ENCODE peak calls at places on chromosome 2, in six cellular contexts. A, F, H, S, B and W are unnamed samples.

GRCh38 chr2:147424766-147425165 is 420.1 kb upstream of the ACVR2A start:
- DNase-seq in A (no peak), F (no peak), H (no peak), S (no peak), B (no peak), W (no peak)

GRCh38 chr2:219496247-219496646 is 2.4 kb upstream of the GMPPA start:
- DNase-seq in A (no peak), F (no peak), H (no peak), S (no peak), B (no peak), W (no peak)

GRCh38 chr2:196914867-196915465 is 11.5 kb downstream of the PGAP1 start:
- DNase-seq in A (no peak), F (no peak), H (no peak), S (no peak), B (no peak), W (no peak)

GRCh38 chr2:78417355-78417754 is 608.1 kb upstream of the REG3G start:
- DNase-seq in A (no peak), F (no peak), H (peak), S (no peak), B (no peak), W (no peak)

GRCh38 chr2:127664065-127664894 is 11.1 kb downstream of the LIMS2 start:
- DNase-seq in A (no peak), F (no peak), H (no peak), S (no peak), B (peak), W (no peak)

GRCh38 chr2:44326548-44327269 is 34.6 kb downstream of the PREPL start:
- DNase-seq in A (no peak), F (no peak), H (no peak), S (no peak), B (no peak), W (no peak)

GRCh38 chr2:223460774-223461211 is 141.4 kb downstream of the SCG2 start:
- DNase-seq in A (no peak), F (peak), H (no peak), S (no peak), B (no peak), W (no peak)

GRCh38 chr2:106868199-106868598 is 17.8 kb downstream of the ST6GAL2 start:
- DNase-seq in A (no peak), F (peak), H (no peak), S (no peak), B (no peak), W (no peak)

GRCh38 chr2:31353121-31353520 is 61.4 kb downstream of the XDH start:
- DNase-seq in A (no peak), F (no peak), H (no peak), S (no peak), B (no peak), W (no peak)

GRCh38 chr2:48433682-48434081 is 96.3 kb upstream of the STON1 start:
- DNase-seq in A (no peak), F (no peak), H (no peak), S (no peak), B (peak), W (peak)

GRCh38 chr2:151051584-151052220 is 210.0 kb downstream of the RBM43 start:
- DNase-seq in A (no peak), F (peak), H (peak), S (no peak), B (peak), W (no peak)

GRCh38 chr2:75560768-75561565 is at the start of gene EVA1A:
- DNase-seq in A (peak), F (peak), H (peak), S (no peak), B (peak), W (no peak)

GRCh38 chr2:175769200-175769599 is 232.9 kb downstream of the LNPK start:
- DNase-seq in A (no peak), F (peak), H (no peak), S (no peak), B (no peak), W (no peak)

GRCh38 chr2:67340118-67341011 is 56.8 kb upstream of the ETAA1 start:
- DNase-seq in A (no peak), F (no peak), H (no peak), S (no peak), B (no peak), W (no peak)

GRCh38 chr2:191304939-191305875 is 60.0 kb downstream of the MYO1B start:
- DNase-seq in A (peak), F (no peak), H (no peak), S (no peak), B (peak), W (peak)

GRCh38 chr2:31828891-31829290 is 181.9 kb downstream of the MEMO1 start:
- DNase-seq in A (no peak), F (no peak), H (no peak), S (no peak), B (no peak), W (no peak)

GRCh38 chr2:133970641-133971040 is 283.2 kb upstream of the MGAT5 start:
- DNase-seq in A (no peak), F (no peak), H (no peak), S (no peak), B (no peak), W (no peak)

GRCh38 chr2:221635949-221636348 is 63.8 kb upstream of the EPHA4 start:
- DNase-seq in A (no peak), F (peak), H (no peak), S (no peak), B (no peak), W (no peak)

GRCh38 chr2:240269380-240269779 is 128.9 kb upstream of the OTOS start:
- DNase-seq in A (peak), F (no peak), H (peak), S (peak), B (no peak), W (no peak)

GRCh38 chr2:30686669-30687068 is 120.6 kb downstream of the CAPN13 start:
- DNase-seq in A (peak), F (no peak), H (no peak), S (no peak), B (no peak), W (no peak)

GRCh38 chr2:240467659-240468299 is 32.3 kb downstream of the GPC1 start:
- DNase-seq in A (peak), F (no peak), H (peak), S (peak), B (no peak), W (peak)

GRCh38 chr2:196331143-196331542 is 159.8 kb upstream of the STK17B start:
- DNase-seq in A (no peak), F (peak), H (no peak), S (peak), B (peak), W (no peak)

GRCh38 chr2:98378901-98379300 is 32.6 kb downstream of the CNGA3 start:
- DNase-seq in A (peak), F (no peak), H (no peak), S (no peak), B (no peak), W (no peak)

GRCh38 chr2:238493880-238494572 is 67.3 kb downstream of the ASB1 start:
- DNase-seq in A (peak), F (no peak), H (no peak), S (peak), B (no peak), W (no peak)

GRCh38 chr2:113174369-113174735 is 581 bp downstream of the PSD4 start:
- DNase-seq in A (no peak), F (no peak), H (no peak), S (no peak), B (no peak), W (no peak)

GRCh38 chr2:126761256-126761980 is 105.5 kb downstream of the GYPC start:
- DNase-seq in A (no peak), F (no peak), H (no peak), S (no peak), B (no peak), W (peak)

GRCh38 chr2:127658641-127659407 is 12.9 kb downstream of the GPR17 start:
- DNase-seq in A (no peak), F (no peak), H (no peak), S (no peak), B (peak), W (no peak)

GRCh38 chr2:127174977-127175376 is 45.1 kb downstream of the CYP27C1 start:
- DNase-seq in A (no peak), F (no peak), H (peak), S (no peak), B (peak), W (no peak)

GRCh38 chr2:204611017-204611631 is 65.8 kb downstream of the PARD3B start:
- DNase-seq in A (no peak), F (no peak), H (no peak), S (no peak), B (no peak), W (no peak)

GRCh38 chr2:128367601-128368359 is 49.1 kb upstream of the HS6ST1 start:
- DNase-seq in A (no peak), F (no peak), H (no peak), S (no peak), B (no peak), W (no peak)

GRCh38 chr2:42252464-42252863 is 83.3 kb downstream of the EML4 start:
- DNase-seq in A (no peak), F (no peak), H (no peak), S (no peak), B (no peak), W (no peak)

GRCh38 chr2:128436498-128437180 is 118.0 kb upstream of the HS6ST1 start:
- DNase-seq in A (no peak), F (no peak), H (no peak), S (no peak), B (no peak), W (no peak)

GRCh38 chr2:109558076-109558882 is 55.5 kb downstream of the SEPTIN10 start:
- DNase-seq in A (no peak), F (peak), H (no peak), S (peak), B (peak), W (no peak)

GRCh38 chr2:55010915-55011314 is 39.3 kb downstream of the RTN4 start:
- DNase-seq in A (no peak), F (peak), H (no peak), S (no peak), B (no peak), W (peak)

GRCh38 chr2:235968616-235969324 is 199.4 kb downstream of the GBX2 start:
- DNase-seq in A (no peak), F (no peak), H (no peak), S (no peak), B (no peak), W (no peak)

GRCh38 chr2:21413082-21413481 is 289.3 kb downstream of the TDRD15 start:
- DNase-seq in A (peak), F (no peak), H (no peak), S (no peak), B (no peak), W (no peak)

GRCh38 chr2:21406983-21407382 is 283.2 kb downstream of the TDRD15 start:
- DNase-seq in A (no peak), F (no peak), H (peak), S (no peak), B (no peak), W (no peak)

GRCh38 chr2:21415234-21415633 is 291.5 kb downstream of the TDRD15 start:
- DNase-seq in A (no peak), F (peak), H (peak), S (no peak), B (no peak), W (no peak)

DNA sequence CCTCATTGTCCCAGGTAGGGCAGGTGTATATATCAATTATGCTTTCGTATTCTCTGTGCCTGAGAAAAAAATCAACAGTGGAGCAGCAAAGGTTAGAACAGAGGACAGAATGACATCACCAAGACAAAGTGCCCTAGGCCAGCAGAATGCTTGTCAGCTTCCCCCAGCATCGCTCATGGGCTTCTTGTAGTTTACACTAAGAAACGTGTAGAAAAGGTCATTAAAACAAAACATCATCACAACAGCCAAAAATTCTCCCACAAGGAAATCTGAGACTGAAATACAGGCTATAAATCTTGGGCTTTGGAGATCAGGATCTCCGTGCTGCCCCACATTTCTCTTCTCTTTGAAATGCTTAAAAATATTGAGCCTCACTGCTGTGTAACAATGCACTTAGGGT is 288.0 kb downstream of the TDRD15 start:
- DNase-seq in A (no peak), F (no peak), H (no peak), S (no peak), B (no peak), W (no peak)
- TF ChIP-seq EP300 in A (no peak), F (no peak), H (no peak), S (no peak), B (no peak), W (no peak)

GRCh38 chr2:24225883-24226282 is 51.0 kb downstream of the FAM228A start:
- DNase-seq in A (no peak), F (no peak), H (no peak), S (no peak), B (no peak), W (no peak)
- TF ChIP-seq EP300 in A (no peak), F (no peak), H (no peak), S (no peak), B (no peak), W (no peak)

GRCh38 chr2:82993631-82994030 is 1465.4 kb downstream of the SUCLG1 start:
- DNase-seq in A (no peak), F (peak), H (no peak), S (no peak), B (no peak), W (no peak)
- TF ChIP-seq EP300 in A (no peak), F (no peak), H (no peak), S (no peak), B (no peak), W (no peak)

DNA sequence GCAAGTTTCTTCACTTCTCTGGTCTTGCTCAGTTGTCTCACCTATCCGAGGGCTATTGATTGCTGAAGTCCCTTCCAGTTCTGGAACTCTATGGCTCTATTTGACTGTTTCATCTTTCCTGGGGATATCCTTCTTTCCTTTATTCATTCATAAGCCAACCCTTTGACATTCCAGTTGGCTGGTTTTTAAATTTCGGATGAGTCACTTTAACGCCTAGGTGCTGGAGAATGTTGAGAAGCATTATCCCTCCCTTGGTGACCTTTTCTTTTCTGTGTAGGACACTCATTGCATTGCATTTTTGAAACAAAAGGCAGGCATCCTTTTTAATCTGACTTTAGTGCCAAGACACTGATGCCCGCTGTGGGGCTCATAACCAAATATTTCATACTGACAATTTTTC is 307.1 kb downstream of the TSN start:
- DNase-seq in A (no peak), F (no peak), H (no peak), S (no peak), B (no peak), W (no peak)
- TF ChIP-seq EP300 in A (no peak), F (no peak), H (no peak), S (no peak), B (no peak), W (no peak)

GRCh38 chr2:207775471-207775870 is 5.8 kb upstream of the FZD5 start:
- DNase-seq in A (no peak), F (no peak), H (no peak), S (no peak), B (no peak), W (no peak)

GRCh38 chr2:207779523-207779922 is 9.8 kb upstream of the FZD5 start:
- DNase-seq in A (no peak), F (peak), H (no peak), S (no peak), B (no peak), W (no peak)

GRCh38 chr2:207782238-207783030 is 12.7 kb upstream of the FZD5 start:
- DNase-seq in A (no peak), F (no peak), H (no peak), S (peak), B (peak), W (no peak)

GRCh38 chr2:207777124-207777523 is 7.4 kb upstream of the FZD5 start:
- DNase-seq in A (no peak), F (no peak), H (no peak), S (no peak), B (no peak), W (no peak)

DNA sequence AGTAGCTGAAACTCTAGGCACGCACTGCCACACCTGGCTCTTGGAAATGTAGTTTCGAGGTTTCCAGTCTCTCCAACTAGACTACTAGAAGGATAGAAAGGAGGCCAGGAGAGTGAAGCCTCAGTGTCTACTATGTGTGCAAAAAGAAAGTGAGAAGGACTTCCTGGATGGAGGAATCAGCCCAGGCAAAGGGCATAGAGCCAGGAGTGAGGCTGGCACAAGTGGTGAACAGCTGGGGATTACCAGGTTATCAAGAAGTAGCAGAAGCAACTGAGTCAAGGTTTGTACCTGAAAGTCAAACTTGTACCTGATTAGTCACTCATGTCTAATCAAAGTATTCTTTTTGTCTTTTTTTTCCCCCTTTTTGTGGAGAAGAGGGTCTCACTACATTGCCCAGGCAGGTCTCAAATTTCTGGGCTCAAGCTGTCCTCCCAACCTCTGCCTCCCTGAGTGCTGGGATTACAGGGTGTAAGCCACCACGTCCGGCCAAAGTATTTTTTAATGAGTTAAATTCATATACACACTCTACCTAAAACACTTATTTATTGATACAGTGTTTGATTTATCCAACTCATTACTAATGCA is 8.7 kb upstream of the FZD5 start:
- DNase-seq in A (no peak), F (no peak), H (no peak), S (peak), B (no peak), W (no peak)
- TF ChIP-seq EP300 in A (no peak), F (no peak), H (no peak), S (no peak), B (no peak), W (no peak)

GRCh38 chr2:212736327-212736726 is 197.7 kb upstream of the ERBB4 start:
- DNase-seq in A (no peak), F (no peak), H (no peak), S (no peak), B (no peak), W (no peak)

GRCh38 chr2:212733273-212733672 is 194.7 kb upstream of the ERBB4 start:
- DNase-seq in A (no peak), F (no peak), H (no peak), S (no peak), B (no peak), W (no peak)

GRCh38 chr2:212737773-212738172 is 199.2 kb upstream of the ERBB4 start:
- DNase-seq in A (no peak), F (no peak), H (no peak), S (no peak), B (no peak), W (no peak)

GRCh38 chr2:212732860-212733259 is 194.3 kb upstream of the ERBB4 start:
- DNase-seq in A (no peak), F (no peak), H (no peak), S (no peak), B (no peak), W (no peak)

DNA sequence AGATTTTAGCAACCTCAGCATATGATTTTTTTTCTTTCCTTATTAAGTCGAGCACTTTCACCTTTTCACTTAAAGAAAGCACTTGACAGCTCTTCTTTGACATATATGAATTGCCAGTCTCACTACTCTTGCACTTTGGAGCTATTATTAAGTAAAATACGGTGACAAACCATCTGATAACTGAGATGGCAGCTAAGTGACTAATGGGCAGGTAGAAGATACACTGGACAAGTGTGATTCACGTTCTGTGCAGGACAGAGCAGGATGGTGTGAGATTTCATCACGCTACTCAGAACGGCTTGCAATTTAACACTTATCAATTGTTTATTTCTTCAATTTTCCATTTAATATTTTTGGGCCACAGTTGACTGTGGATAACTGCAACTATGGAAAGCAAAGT is 197.0 kb upstream of the ERBB4 start:
- DNase-seq in A (no peak), F (no peak), H (no peak), S (no peak), B (no peak), W (no peak)
- TF ChIP-seq EP300 in A (no peak), F (no peak), H (no peak), S (no peak), B (no peak), W (no peak)

GRCh38 chr2:108145551-108145950 is 94.2 kb upstream of the SULT1C3 start:
- DNase-seq in A (no peak), F (no peak), H (no peak), S (no peak), B (no peak), W (no peak)

GRCh38 chr2:108148555-108148954 is 91.2 kb upstream of the SULT1C3 start:
- DNase-seq in A (no peak), F (no peak), H (no peak), S (no peak), B (no peak), W (no peak)
- TF ChIP-seq EP300 in A (no peak), F (no peak), H (no peak), S (no peak), B (no peak), W (no peak)

DNA sequence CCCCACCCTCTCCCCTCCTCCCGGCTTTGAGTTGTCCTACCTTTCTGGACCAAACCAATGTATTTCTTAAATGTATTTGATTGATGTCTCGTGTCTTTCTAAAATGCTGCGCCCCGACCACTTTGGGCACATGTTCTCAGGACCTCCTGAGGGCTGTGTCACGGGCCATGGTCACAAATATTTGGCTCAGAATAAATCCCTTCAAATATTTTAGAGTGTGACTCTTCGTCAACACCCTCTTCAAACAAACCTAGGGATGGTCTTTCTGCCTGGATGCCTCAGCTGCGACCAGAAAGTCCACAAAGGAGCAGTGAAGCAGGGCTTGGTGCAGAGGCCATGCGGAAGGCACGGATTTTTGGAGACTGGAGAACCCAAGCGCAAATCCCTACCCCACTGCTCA is 1.1 kb upstream of the SLC35F6 start:
- DNase-seq in A (no peak), F (no peak), H (no peak), S (no peak), B (no peak), W (no peak)
- TF ChIP-seq EP300 in A (no peak), F (no peak), H (no peak), S (no peak), B (no peak), W (no peak)

GRCh38 chr2:140775426-140775825 is 1355.4 kb downstream of the LRP1B start:
- DNase-seq in A (no peak), F (no peak), H (no peak), S (no peak), B (no peak), W (no peak)
- TF ChIP-seq EP300 in A (no peak), F (no peak), H (no peak), S (no peak), B (no peak), W (no peak)